ENCODE peak calls at places on chromosomes 4 and X, in seven cellular contexts. L is gastrocnemius medialis, B is brain microvascular endothelial cell, F is colonic mucosa, N is adrenal gland, E is mesenchymal stem cell, G is GM23248. A is an unnamed sample.

GRCh38 chr4:123741906-123742305 is 345.3 kb downstream of the SPRY1 start:
- DNase-seq in B (no peak), F (no peak), L (no peak), G (no peak), N (no peak), E (peak), A (no peak)

GRCh38 chr4:9898596-9899345 is 117.3 kb downstream of the DRD5 start:
- DNase-seq in F (peak), N (peak), G (peak), L (no peak), E (no peak), B (peak), A (peak)

GRCh38 chr4:54767376-54767775 is 109.6 kb downstream of the KIT start:
- DNase-seq in B (no peak), F (no peak), G (no peak), N (no peak), L (no peak), E (no peak), A (no peak)

GRCh38 chr4:21749936-21750335 is 198.6 kb downstream of the KCNIP4 start:
- DNase-seq in B (peak), G (peak), E (no peak), L (no peak), F (no peak), N (no peak), A (no peak)

GRCh38 chrX:46588263-46588662 is 14.7 kb downstream of the CHST7 start:
- DNase-seq in E (peak), F (no peak), G (peak), L (peak), B (peak), N (peak), A (no peak)

GRCh38 chr4:155403886-155404285 is 27.1 kb upstream of the MAP9 start:
- DNase-seq in L (no peak), F (no peak), E (peak), N (no peak), G (peak), B (peak), A (no peak)

GRCh38 chr4:78749258-78749971 is 26.7 kb upstream of the BMP2K start:
- DNase-seq in F (no peak), E (no peak), N (no peak), B (no peak), G (peak), L (no peak), A (no peak)

GRCh38 chrX:140360284-140360683 is 144.6 kb downstream of the SOX3 start:
- DNase-seq in E (no peak), L (no peak), N (no peak), F (no peak), G (no peak), B (no peak), A (no peak)

GRCh38 chrX:154719132-154719675 is 31.7 kb downstream of the GAB3 start:
- DNase-seq in G (peak), N (no peak), F (no peak), B (peak), E (peak), L (no peak), A (no peak)

GRCh38 chrX:153727108-153727931 is 2.7 kb downstream of the ABCD1 start:
- DNase-seq in L (peak), G (peak), B (no peak), F (peak), N (peak), E (no peak), A (no peak)

GRCh38 chrX:105837227-105837626 is 14.9 kb downstream of the NRK start:
- DNase-seq in L (peak), B (peak), F (no peak), N (peak), G (no peak), E (peak), A (no peak)

GRCh38 chr4:135238940-135239339 is 1037.4 kb upstream of the PABPC4L start:
- DNase-seq in L (no peak), E (no peak), F (no peak), G (no peak), N (no peak), B (no peak), A (no peak)

GRCh38 chr4:10421344-10422055 is 35.7 kb downstream of the ZNF518B start:
- DNase-seq in G (no peak), E (no peak), F (no peak), B (no peak), L (no peak), N (no peak), A (no peak)

GRCh38 chr4:152100378-152101201 is 339.8 kb upstream of the GATB start:
- DNase-seq in L (no peak), B (no peak), F (no peak), G (no peak), E (no peak), N (no peak), A (no peak)

GRCh38 chr4:152508386-152508785 is 27.5 kb downstream of the FBXW7 start:
- DNase-seq in E (no peak), G (no peak), L (no peak), N (no peak), B (no peak), F (no peak), A (no peak)

GRCh38 chrX:149198980-149199732 is 305.9 kb downstream of the IDS start:
- DNase-seq in E (no peak), B (no peak), F (no peak), L (no peak), G (no peak), N (no peak), A (no peak)

GRCh38 chr4:164531336-164531735 is 222.6 kb upstream of the SMIM31 start:
- DNase-seq in E (no peak), L (no peak), B (no peak), F (no peak), N (no peak), G (no peak), A (no peak)

GRCh38 chr4:23889368-23889767 is 479 bp downstream of the PPARGC1A start:
- DNase-seq in F (no peak), L (no peak), E (no peak), G (peak), B (no peak), N (no peak), A (no peak)

GRCh38 chr4:10872833-10873517 is 188.4 kb upstream of the CLNK start:
- DNase-seq in B (no peak), E (no peak), G (no peak), L (no peak), N (no peak), F (no peak), A (no peak)

GRCh38 chrX:110146521-110146920 is 143.6 kb downstream of the TMEM164 start:
- DNase-seq in F (peak), N (no peak), E (peak), G (peak), B (peak), L (no peak), A (peak)

GRCh38 chrX:22795680-22796079 is 204.1 kb upstream of the DDX53 start:
- DNase-seq in L (no peak), F (no peak), B (no peak), E (no peak), N (no peak), G (no peak), A (no peak)

GRCh38 chr4:114072781-114073180 is 93.3 kb upstream of the ARSJ start:
- DNase-seq in F (no peak), L (no peak), G (no peak), N (no peak), B (no peak), E (no peak), A (no peak)

GRCh38 chr4:123378794-123379193 is 17.8 kb upstream of the SPRY1 start:
- DNase-seq in F (no peak), E (no peak), B (no peak), L (no peak), G (no peak), N (no peak), A (no peak)

GRCh38 chr4:158443731-158444130 is 78.0 kb upstream of the RXFP1 start:
- DNase-seq in F (no peak), B (no peak), G (no peak), E (no peak), L (no peak), N (no peak), A (no peak)

GRCh38 chr4:185424905-185425599 is 712 bp downstream of the UFSP2 start:
- DNase-seq in G (no peak), F (no peak), B (no peak), E (peak), N (no peak), L (no peak), A (no peak)

GRCh38 chr4:87108142-87108546 is 112.3 kb downstream of the KLHL8 start:
- DNase-seq in B (peak), E (peak), G (peak), N (peak), L (peak), F (no peak), A (no peak)

GRCh38 chr4:98446499-98447375 is 185.6 kb downstream of the RAP1GDS1 start:
- DNase-seq in F (no peak), B (peak), G (peak), E (peak), L (no peak), N (no peak), A (no peak)

GRCh38 chr4:87497141-87497540 is 32.0 kb downstream of the SPARCL1 start:
- DNase-seq in G (no peak), B (no peak), N (no peak), E (no peak), L (no peak), F (no peak), A (peak)

GRCh38 chrX:67546496-67547423 is 2.9 kb downstream of the AR start:
- DNase-seq in F (no peak), N (no peak), E (peak), G (peak), L (no peak), B (no peak), A (no peak)

GRCh38 chrX:150934453-150934852 is 36.0 kb upstream of the CD99L2 start:
- DNase-seq in B (peak), F (no peak), N (peak), G (peak), E (no peak), L (no peak), A (no peak)

GRCh38 chr4:90766837-90767236 is 639.6 kb downstream of the CCSER1 start:
- DNase-seq in E (no peak), N (no peak), F (no peak), L (no peak), G (no peak), B (no peak), A (no peak)

GRCh38 chr4:1508161-1509160 is 102.2 kb upstream of the NKX1-1 start:
- DNase-seq in L (no peak), B (no peak), G (no peak), E (no peak), N (no peak), F (no peak), A (peak)

GRCh38 chr4:137253949-137254348 is 278.3 kb downstream of the PCDH18 start:
- DNase-seq in E (peak), F (no peak), N (no peak), G (peak), B (peak), L (no peak), A (no peak)

GRCh38 chr4:113060853-113061252 is 11.4 kb downstream of the ANK2 start:
- DNase-seq in E (no peak), F (no peak), L (no peak), B (no peak), N (no peak), G (no peak), A (no peak)

GRCh38 chrX:70432936-70433847 is 10.1 kb downstream of the GDPD2 start:
- DNase-seq in G (no peak), E (no peak), L (no peak), B (no peak), F (no peak), N (no peak), A (no peak)
- H3K27ac ChIP-seq in G (no peak), E (no peak), L (peak), B (no peak), F (no peak), N (no peak), A (no peak)

DNA sequence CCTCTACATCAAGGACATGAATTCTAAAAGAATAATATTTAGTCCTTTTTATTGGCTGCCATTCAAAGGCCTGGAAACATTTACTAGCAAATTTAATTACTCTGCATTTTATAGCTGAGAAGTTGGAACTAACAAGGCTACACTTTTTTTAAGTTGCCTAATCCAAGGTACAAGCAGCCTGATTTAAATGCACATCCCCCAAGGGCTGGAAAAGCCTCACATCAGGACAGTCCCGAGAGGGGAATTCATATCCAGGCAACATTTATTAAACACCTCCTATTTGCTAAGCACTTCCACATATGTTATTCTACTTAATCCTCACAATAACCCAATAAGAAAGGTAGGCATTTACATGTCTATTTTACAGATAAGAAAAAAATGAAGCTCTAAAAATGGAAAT is 81.5 kb downstream of the HS6ST2 start:
- DNase-seq in G (no peak), L (no peak), B (no peak), N (no peak), E (no peak), F (no peak), A (no peak)
- H3K27ac ChIP-seq in G (no peak), L (no peak), B (no peak), N (no peak), E (no peak), F (no peak), A (no peak)

GRCh38 chr4:139913398-139913990 is 240.5 kb downstream of the MAML3 start:
- DNase-seq in F (peak), B (no peak), E (no peak), N (peak), G (peak), L (no peak), A (peak)
- H3K27ac ChIP-seq in F (no peak), B (no peak), E (peak), N (peak), G (peak), L (no peak), A (no peak)

GRCh38 chr4:48602763-48603162 is 112.7 kb downstream of the ZAR1 start:
- DNase-seq in E (no peak), L (no peak), F (no peak), N (no peak), G (peak), B (no peak), A (no peak)
- H3K27ac ChIP-seq in E (peak), L (no peak), F (peak), N (no peak), G (peak), B (peak), A (no peak)

DNA sequence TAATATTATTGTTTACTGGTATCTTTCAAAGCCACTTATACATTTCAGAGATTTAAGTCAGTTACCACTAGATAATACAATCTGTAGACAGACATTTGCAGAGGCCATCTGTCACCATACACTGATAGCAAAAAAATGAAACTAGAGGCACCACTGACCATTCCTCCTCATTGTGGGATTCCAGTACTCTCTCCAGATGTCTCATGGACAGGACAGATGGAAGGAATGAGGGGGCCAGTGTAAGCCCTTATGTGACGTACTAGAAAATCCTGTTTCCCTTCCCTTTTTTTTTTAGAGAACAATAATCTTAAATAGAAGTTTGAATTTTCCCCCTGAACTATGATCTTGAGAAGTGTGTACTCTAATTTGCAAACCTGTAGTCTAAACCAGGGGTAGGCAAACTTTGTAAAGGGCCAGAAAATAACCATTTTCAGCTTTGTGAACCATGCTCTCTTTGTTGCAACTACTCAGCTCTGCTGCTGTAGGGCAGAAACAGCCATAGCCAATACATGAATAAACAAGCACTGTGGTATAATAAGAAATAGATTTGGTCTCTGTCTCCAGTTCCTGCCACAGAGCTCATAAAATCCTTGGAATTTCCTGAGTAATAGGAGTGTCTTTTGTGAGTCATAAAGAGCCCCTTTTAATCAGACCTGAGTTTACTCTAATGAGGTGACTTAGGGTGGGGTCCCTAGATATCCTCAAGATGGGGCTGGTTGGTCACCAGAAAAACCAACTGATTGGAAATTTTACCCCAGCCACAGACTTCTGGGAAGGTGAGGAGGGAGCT is 90.4 kb downstream of the MOSPD2 start:
- DNase-seq in F (no peak), G (peak), B (peak), E (peak), L (no peak), N (no peak), A (no peak)
- H3K27ac ChIP-seq in F (no peak), G (peak), B (peak), E (no peak), L (no peak), N (no peak), A (no peak)

DNA sequence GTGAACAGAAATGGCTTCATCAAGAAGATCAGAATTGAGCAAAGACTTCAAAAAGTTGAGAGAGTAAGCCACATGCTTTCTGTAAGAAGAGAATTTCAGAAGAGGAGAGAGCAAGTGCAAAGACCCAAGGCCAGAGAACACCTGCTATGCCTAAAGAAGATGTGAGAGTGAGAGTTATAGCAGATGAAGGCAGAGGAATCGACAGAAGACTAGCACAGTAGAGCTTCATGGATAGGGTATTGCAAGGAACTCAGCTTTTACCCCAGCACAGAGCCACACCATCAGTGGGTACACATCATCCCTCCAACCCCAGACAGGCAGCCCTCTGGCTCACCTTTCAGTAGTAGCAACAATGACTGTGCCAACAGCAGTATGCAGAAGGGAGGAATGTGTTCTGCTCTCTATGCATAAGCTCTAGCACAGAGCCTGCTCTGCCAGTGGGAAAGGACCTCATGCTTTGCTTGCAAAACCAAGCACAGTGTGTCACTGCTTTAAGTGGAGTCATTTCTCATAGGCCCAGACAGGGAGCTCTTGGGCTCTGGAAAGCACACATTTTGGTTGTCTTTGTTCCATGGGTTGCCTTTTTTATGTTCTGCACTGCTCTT is 318.6 kb downstream of the NAF1 start:
- DNase-seq in F (no peak), B (no peak), N (no peak), E (no peak), G (no peak), L (no peak), A (no peak)
- H3K27ac ChIP-seq in F (no peak), B (no peak), N (no peak), E (no peak), G (no peak), L (no peak), A (no peak)